ENCODE peak calls at places on chromosomes 2 and 18, in six cellular contexts. F is left ventricle myocardium inferior, L is heart left ventricle, T is body of pancreas, X is colonic mucosa, E is IMR-90. W is an unnamed sample. For H3K4me1, the result is how much of the 10 kb centered on the place peaks cover.

GRCh38 chr18:78925557-78926242 is 53.9 kb upstream of the SALL3 start:
- DNase-seq in F (no peak), L (no peak), T (no peak), X (no peak), E (no peak), W (no peak)

GRCh38 chr2:23446916-23447315 is 61.9 kb downstream of the KLHL29 start:
- DNase-seq in F (no peak), L (no peak), T (no peak), X (no peak), E (no peak), W (no peak)

GRCh38 chr2:227566012-227566411 is 32.7 kb upstream of the SCYGR2 start:
- DNase-seq in F (no peak), L (no peak), T (no peak), X (no peak), E (no peak), W (no peak)

GRCh38 chr2:43798300-43798699 is 24.5 kb downstream of the DYNC2LI1 start:
- DNase-seq in F (no peak), L (no peak), T (no peak), X (no peak), E (no peak), W (peak)

GRCh38 chr2:136582631-136583205 is 182.6 kb upstream of the THSD7B start:
- DNase-seq in F (no peak), L (peak), T (peak), X (peak), E (no peak), W (no peak)

GRCh38 chr18:37564796-37565137 is 831 bp downstream of the CELF4 start:
- DNase-seq in F (peak), L (peak), T (peak), X (peak), E (peak), W (peak)

GRCh38 chr2:102240640-102241370 is 54.0 kb downstream of the IL1RL2 start:
- DNase-seq in F (peak), L (peak), T (peak), X (peak), E (peak), W (peak)

GRCh38 chr2:16588565-16588964 is 77.1 kb downstream of the CYRIA start:
- DNase-seq in F (no peak), L (no peak), T (no peak), X (no peak), E (no peak), W (no peak)

GRCh38 chr18:23617412-23618009 is 31.2 kb upstream of the NPC1 start:
- DNase-seq in F (no peak), L (no peak), T (no peak), X (no peak), E (no peak), W (no peak)

GRCh38 chr2:191218292-191218898 is 26.8 kb upstream of the MYO1B start:
- DNase-seq in F (no peak), L (peak), T (peak), X (peak), E (peak), W (peak)

GRCh38 chr18:43876286-43877082 is 599.2 kb upstream of the SYT4 start:
- DNase-seq in F (no peak), L (no peak), T (no peak), X (no peak), E (no peak), W (no peak)

GRCh38 chr2:128612628-128613027 is 294.0 kb upstream of the HS6ST1 start:
- DNase-seq in F (no peak), L (no peak), T (no peak), X (no peak), E (no peak), W (no peak)

GRCh38 chr2:118250463-118250862 is 162.2 kb downstream of the INSIG2 start:
- DNase-seq in F (no peak), L (no peak), T (no peak), X (no peak), E (no peak), W (no peak)

GRCh38 chr2:65465857-65466256 is 33.5 kb upstream of the SPRED2 start:
- DNase-seq in F (peak), L (peak), T (no peak), X (no peak), E (no peak), W (no peak)

GRCh38 chr2:1283856-1284255 is 129.4 kb upstream of the TPO start:
- DNase-seq in F (no peak), L (no peak), T (no peak), X (no peak), E (no peak), W (no peak)

GRCh38 chr2:113136828-113137775 is 9.7 kb downstream of the IL1RN start:
- DNase-seq in F (no peak), L (no peak), T (peak), X (peak), E (peak), W (peak)

GRCh38 chr18:62880673-62881364 is 165.5 kb downstream of the PHLPP1 start:
- DNase-seq in F (no peak), L (no peak), T (no peak), X (no peak), E (no peak), W (no peak)

GRCh38 chr2:241068942-241069810 is 32.9 kb downstream of the MTERF4 start:
- DNase-seq in F (no peak), L (no peak), T (no peak), X (no peak), E (no peak), W (no peak)

GRCh38 chr2:85999131-85999831 is 106.4 kb downstream of the POLR1A start:
- DNase-seq in F (no peak), L (no peak), T (no peak), X (no peak), E (peak), W (no peak)

GRCh38 chr2:189393440-189394111 is 47.7 kb upstream of the WDR75 start:
- DNase-seq in F (no peak), L (no peak), T (no peak), X (no peak), E (peak), W (peak)

GRCh38 chr2:149004836-149005235 is 33.7 kb upstream of the LYPD6B start:
- DNase-seq in F (no peak), L (no peak), T (no peak), X (no peak), E (no peak), W (no peak)

GRCh38 chr2:75100011-75100680 is 99.2 kb downstream of the TACR1 start:
- DNase-seq in F (no peak), L (no peak), T (no peak), X (no peak), E (peak), W (no peak)

GRCh38 chr2:64325477-64325851 is 128.5 kb upstream of the LGALSL start:
- DNase-seq in F (no peak), L (no peak), T (no peak), X (no peak), E (no peak), W (no peak)

GRCh38 chr2:219851801-219852481 is 224.5 kb downstream of the SLC4A3 start:
- DNase-seq in F (peak), L (peak), T (no peak), X (no peak), E (peak), W (no peak)

GRCh38 chr2:174729797-174730529 is 34.3 kb downstream of the CHRNA1 start:
- DNase-seq in F (no peak), L (peak), T (no peak), X (no peak), E (peak), W (no peak)

GRCh38 chr2:240376739-240377138 is 58.7 kb upstream of the GPC1 start:
- DNase-seq in F (no peak), L (peak), T (no peak), X (no peak), E (no peak), W (no peak)

GRCh38 chr18:4807495-4808293 is 352.6 kb upstream of the DLGAP1 start:
- DNase-seq in F (no peak), L (no peak), T (no peak), X (no peak), E (no peak), W (no peak)

GRCh38 chr2:230160112-230160660 is 59.6 kb downstream of the SP110 start:
- DNase-seq in F (no peak), L (peak), T (peak), X (peak), E (peak), W (peak)

GRCh38 chr2:239715606-239716005 is 309.5 kb downstream of the NDUFA10 start:
- DNase-seq in F (no peak), L (no peak), T (no peak), X (no peak), E (no peak), W (no peak)

GRCh38 chr2:1634681-1635341 is 109.5 kb downstream of the PXDN start:
- DNase-seq in F (no peak), L (no peak), T (no peak), X (no peak), E (no peak), W (no peak)

GRCh38 chr18:6056171-6056932 is 161.0 kb upstream of the TMEM200C start:
- DNase-seq in F (no peak), L (no peak), T (no peak), X (no peak), E (peak), W (no peak)

GRCh38 chr2:215365184-215365658 is 53.4 kb downstream of the ATIC start:
- DNase-seq in F (no peak), L (no peak), T (no peak), X (no peak), E (peak), W (no peak)

GRCh38 chr2:3143602-3144001 is 234.0 kb downstream of the EIPR1 start:
- DNase-seq in F (no peak), L (no peak), T (no peak), X (no peak), E (no peak), W (no peak)

GRCh38 chr2:105790467-105791118 is 45.9 kb downstream of the NCK2 start:
- DNase-seq in F (no peak), L (no peak), T (no peak), X (peak), E (no peak), W (no peak)

GRCh38 chr2:40243581-40243980 is 208.3 kb downstream of the SLC8A1 start:
- DNase-seq in F (no peak), L (no peak), T (no peak), X (no peak), E (peak), W (no peak)

GRCh38 chr2:240289701-240290431 is 145.6 kb upstream of the GPC1 start:
- DNase-seq in F (no peak), L (no peak), T (no peak), X (no peak), E (no peak), W (no peak)

GRCh38 chr2:101114815-101115214 is 36.4 kb downstream of the TBC1D8 start:
- DNase-seq in F (no peak), L (peak), T (no peak), X (peak), E (no peak), W (no peak)

GRCh38 chr2:205500951-205501350 is 181.3 kb upstream of the NRP2 start:
- DNase-seq in F (no peak), L (no peak), T (no peak), X (no peak), E (no peak), W (no peak)

GRCh38 chr2:29110916-29111315 is 4.3 kb upstream of the CLIP4 start:
- DNase-seq in F (no peak), L (no peak), T (no peak), X (no peak), E (peak), W (no peak)

GRCh38 chr2:60532421-60532820 is 21.0 kb downstream of the BCL11A start:
- DNase-seq in F (no peak), L (no peak), T (no peak), X (no peak), E (no peak), W (no peak)

GRCh38 chr2:60535392-60536312 is 17.8 kb downstream of the BCL11A start:
- DNase-seq in F (no peak), L (no peak), T (no peak), X (no peak), E (no peak), W (no peak)

GRCh38 chr2:60533114-60534033 is 20.1 kb downstream of the BCL11A start:
- DNase-seq in F (no peak), L (no peak), T (no peak), X (no peak), E (peak), W (no peak)

GRCh38 chr2:60531638-60532216 is 21.7 kb downstream of the BCL11A start:
- DNase-seq in F (no peak), L (no peak), T (no peak), X (peak), E (no peak), W (peak)

DNA sequence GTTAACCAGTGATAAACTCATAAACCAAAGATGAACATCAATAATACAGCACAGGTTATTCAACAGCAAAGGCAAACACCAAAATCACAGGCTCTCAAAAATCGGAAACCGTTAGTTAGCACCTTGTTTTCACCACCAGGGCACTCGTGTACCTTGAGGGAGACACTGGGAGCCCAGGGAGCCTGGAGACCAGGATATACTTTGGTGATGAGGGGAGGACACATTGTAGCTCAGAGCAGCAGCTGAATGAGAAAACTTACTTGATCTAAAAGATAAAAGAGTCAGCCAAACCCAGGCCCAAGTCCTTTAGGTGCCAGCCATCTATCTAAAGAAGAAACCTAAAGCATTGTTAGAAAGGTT is 19.4 kb downstream of the BCL11A start:
- DNase-seq in F (no peak), L (no peak), T (no peak), X (no peak), E (no peak), W (no peak)
- H3K4me1 ChIP-seq in F (half or more), L (under half), T (half or more), X (under half), E (under half), W (half or more)

GRCh38 chr2:8571792-8572499 is 109.9 kb upstream of the ID2 start:
- DNase-seq in F (no peak), L (peak), T (no peak), X (peak), E (no peak), W (no peak)

GRCh38 chr2:8573234-8573941 is 108.5 kb upstream of the ID2 start:
- DNase-seq in F (no peak), L (peak), T (no peak), X (peak), E (no peak), W (no peak)

GRCh38 chr2:8573942-8574195 is 108.0 kb upstream of the ID2 start:
- DNase-seq in F (no peak), L (no peak), T (no peak), X (peak), E (no peak), W (no peak)

GRCh38 chr2:8571286-8571791 is 110.5 kb upstream of the ID2 start:
- DNase-seq in F (no peak), L (no peak), T (no peak), X (peak), E (no peak), W (no peak)

GRCh38 chr2:8572712-8573233 is 109.1 kb upstream of the ID2 start:
- DNase-seq in F (no peak), L (no peak), T (no peak), X (no peak), E (no peak), W (no peak)
- H3K4me1 ChIP-seq in F (under half), L (under half), T (under half), X (under half), E (under half), W (under half)

GRCh38 chr2:133420748-133421147 is 147.5 kb downstream of the NCKAP5 start:
- DNase-seq in F (no peak), L (no peak), T (no peak), X (peak), E (no peak), W (no peak)
- H3K4me1 ChIP-seq in F (under half), L (under half), T (under half), X (under half), E (under half), W (half or more)

GRCh38 chr2:68764781-68765385 is 30.3 kb downstream of the ARHGAP25 start:
- DNase-seq in F (no peak), L (no peak), T (no peak), X (peak), E (peak), W (no peak)

GRCh38 chr2:68764041-68764780 is 29.6 kb downstream of the ARHGAP25 start:
- DNase-seq in F (no peak), L (no peak), T (no peak), X (peak), E (peak), W (no peak)

GRCh38 chr2:68766378-68766845 is 31.8 kb downstream of the ARHGAP25 start:
- DNase-seq in F (peak), L (peak), T (no peak), X (peak), E (peak), W (no peak)

GRCh38 chr2:68767031-68767961 is 32.7 kb downstream of the ARHGAP25 start:
- DNase-seq in F (no peak), L (no peak), T (no peak), X (peak), E (no peak), W (no peak)

DNA sequence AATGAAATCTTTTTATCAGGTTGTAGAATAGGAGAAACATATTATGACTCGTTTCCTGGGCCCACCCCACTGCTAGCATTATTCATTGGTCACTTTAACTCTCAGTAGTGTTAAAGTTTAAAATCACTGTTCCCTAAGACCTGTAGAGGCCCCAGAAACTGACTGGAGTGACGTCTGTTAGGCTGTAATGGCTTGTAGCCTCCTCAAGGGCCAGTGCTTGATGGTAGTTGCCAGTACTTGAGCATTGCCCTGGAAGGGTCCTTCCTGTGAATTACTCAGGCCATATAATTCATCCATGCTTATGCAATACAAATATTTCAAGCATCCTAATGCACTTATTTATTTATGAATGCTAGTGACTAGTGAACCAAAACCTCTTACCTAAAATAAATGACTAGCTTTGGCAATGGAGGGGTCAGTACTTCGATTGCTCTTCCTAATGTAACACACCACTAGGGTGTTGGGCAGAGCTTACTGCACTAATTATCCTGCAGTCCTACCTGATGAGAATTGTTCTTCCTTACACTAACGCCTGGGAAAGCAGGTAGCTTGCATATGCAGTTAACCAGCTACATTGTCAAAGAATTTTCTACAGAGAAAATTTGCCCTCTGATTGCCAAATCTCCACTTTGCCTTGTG is 31.2 kb downstream of the ARHGAP25 start:
- DNase-seq in F (no peak), L (no peak), T (no peak), X (peak), E (peak), W (no peak)
- H3K4me1 ChIP-seq in F (under half), L (under half), T (under half), X (under half), E (under half), W (under half)

DNA sequence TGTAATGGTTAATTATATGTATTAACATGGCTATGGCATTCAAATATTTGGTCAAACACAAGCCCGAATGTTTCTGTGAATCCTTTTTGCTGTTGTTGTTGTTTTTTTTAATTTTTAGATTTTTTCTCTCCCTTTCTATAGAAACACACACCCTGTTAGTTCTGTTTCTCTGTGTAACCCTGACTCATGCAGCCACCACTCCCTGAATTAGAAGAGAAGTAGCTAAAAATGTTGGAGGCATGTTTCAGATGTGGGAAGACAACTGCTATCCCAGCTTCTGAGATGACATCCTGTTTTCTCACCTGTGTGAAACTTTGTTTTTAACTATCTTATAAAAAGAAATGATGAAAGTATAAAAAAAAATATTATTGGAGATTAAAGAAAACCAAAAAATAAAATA is 219.6 kb upstream of the RGPD4 start:
- DNase-seq in F (no peak), L (no peak), T (no peak), X (no peak), E (no peak), W (no peak)
- H3K4me1 ChIP-seq in F (under half), L (under half), T (under half), X (under half), E (under half), W (under half)

W was measured in HAP-1.